ENCODE peak calls at places on chromosomes 5 and 9, in seven cellular contexts. R is HFFc6, T is glutamatergic neuron, N is nucleus accumbens, B is iPS-NIHi11, C is NCI-H226, L is caudate nucleus. P is an unnamed sample.

GRCh38 chr5:112417931-112418358 is 1.1 kb downstream of the EPB41L4A start:
- DNase-seq in R (no peak), T (peak), N (no peak), B (no peak), C (peak), L (no peak), P (peak)

GRCh38 chr5:180850434-180851078 is 10.5 kb downstream of the ZFP62 start:
- DNase-seq in R (no peak), T (no peak), N (no peak), B (no peak), C (no peak), L (no peak), P (no peak)

GRCh38 chr5:92500752-92501151 is 1080.3 kb downstream of the NR2F1-AS1 start:
- DNase-seq in R (no peak), T (no peak), N (no peak), B (no peak), C (no peak), L (no peak), P (no peak)

GRCh38 chr5:21225223-21226064 is 1237.4 kb upstream of the CDH18 start:
- DNase-seq in R (no peak), T (no peak), N (no peak), B (no peak), C (no peak), L (no peak), P (no peak)

GRCh38 chr9:134386951-134387831 is 60.9 kb downstream of the RXRA start:
- DNase-seq in R (no peak), T (no peak), N (no peak), B (no peak), C (no peak), L (no peak), P (no peak)

GRCh38 chr5:58944221-58944620 is 361.3 kb downstream of the RAB3C start:
- DNase-seq in R (no peak), T (no peak), N (no peak), B (no peak), C (no peak), L (no peak), P (peak)

GRCh38 chr9:86250123-86250522 is 9.3 kb downstream of the C9orf153 start:
- DNase-seq in R (no peak), T (no peak), N (no peak), B (no peak), C (no peak), L (no peak), P (no peak)

GRCh38 chr5:74419468-74419867 is 221.1 kb downstream of the ENC1 start:
- DNase-seq in R (no peak), T (no peak), N (no peak), B (no peak), C (no peak), L (no peak), P (no peak)

GRCh38 chr9:13165956-13166355 is 113.5 kb downstream of the MPDZ start:
- DNase-seq in R (no peak), T (no peak), N (no peak), B (no peak), C (no peak), L (no peak), P (no peak)

GRCh38 chr9:92506184-92506857 is 24.0 kb upstream of the ASPN start:
- DNase-seq in R (peak), T (no peak), N (no peak), B (no peak), C (peak), L (no peak), P (peak)

GRCh38 chr5:41967401-41967800 is 42.3 kb downstream of the FBXO4 start:
- DNase-seq in R (no peak), T (no peak), N (no peak), B (no peak), C (no peak), L (no peak), P (no peak)

GRCh38 chr9:120612218-120612617 is 32.3 kb upstream of the CDK5RAP2 start:
- DNase-seq in R (no peak), T (no peak), N (no peak), B (no peak), C (no peak), L (no peak), P (no peak)

GRCh38 chr5:133245191-133246052 is 193.6 kb downstream of the HSPA4 start:
- DNase-seq in R (peak), T (no peak), N (peak), B (no peak), C (peak), L (no peak), P (peak)

GRCh38 chr5:34926318-34926888 is 3.0 kb upstream of the DNAJC21 start:
- DNase-seq in R (no peak), T (no peak), N (no peak), B (no peak), C (no peak), L (no peak), P (no peak)

GRCh38 chr5:132445930-132446329 is 44.6 kb downstream of the IRF1 start:
- DNase-seq in R (no peak), T (no peak), N (no peak), B (no peak), C (no peak), L (no peak), P (no peak)

GRCh38 chr9:81393985-81394811 is 295.1 kb downstream of the TLE1 start:
- DNase-seq in R (no peak), T (no peak), N (no peak), B (no peak), C (no peak), L (no peak), P (no peak)

GRCh38 chr5:36017004-36017403 is 25.8 kb upstream of the UGT3A1 start:
- DNase-seq in R (no peak), T (no peak), N (no peak), B (no peak), C (no peak), L (no peak), P (no peak)

GRCh38 chr5:1312993-1313833 is 18.3 kb upstream of the TERT start:
- DNase-seq in R (no peak), T (no peak), N (no peak), B (no peak), C (no peak), L (no peak), P (no peak)

GRCh38 chr5:96826071-96826470 is 18.3 kb upstream of the ERAP1 start:
- DNase-seq in R (no peak), T (no peak), N (no peak), B (no peak), C (no peak), L (no peak), P (no peak)

GRCh38 chr5:125950012-125950411 is 473.2 kb upstream of the GRAMD2B start:
- DNase-seq in R (no peak), T (no peak), N (no peak), B (no peak), C (no peak), L (no peak), P (no peak)

P was measured in kidney glomerular epithelial cell.